ENCODE peak calls at places on chromosomes 4 and X, in ten cellular contexts. C, W, G, F, L, T, M, A, N and H are unnamed samples.

GRCh38 chrX:31499120-31499519 is 427.3 kb upstream of the FTHL17 start:
- DNase-seq in C (peak), W (peak), G (no peak), F (no peak), L (no peak), T (no peak), M (no peak), A (no peak), N (no peak), H (no peak)

GRCh38 chrX:134821370-134821769 is 163.1 kb upstream of the PLAC1 start:
- DNase-seq in C (no peak), W (peak), G (no peak), F (peak), L (no peak), T (no peak), M (no peak), A (peak), N (no peak), H (no peak)

GRCh38 chrX:77003956-77004355 is 443.2 kb upstream of the FGF16 start:
- DNase-seq in C (no peak), W (no peak), G (no peak), F (no peak), L (no peak), T (no peak), M (no peak), A (no peak), N (no peak), H (no peak)

GRCh38 chr4:127355738-127356137 is 277.0 kb upstream of the INTU start:
- DNase-seq in C (no peak), W (no peak), G (no peak), F (no peak), L (no peak), T (no peak), M (no peak), A (no peak), N (no peak), H (no peak)

GRCh38 chr4:127782025-127782274 is 172 bp upstream of the HSPA4L start:
- DNase-seq in C (peak), W (peak), G (peak), F (peak), L (no peak), T (peak), M (peak), A (no peak), N (peak), H (peak)

GRCh38 chr4:30716158-30716557 is 4.0 kb upstream of the PCDH7 start:
- DNase-seq in C (peak), W (peak), G (no peak), F (no peak), L (no peak), T (no peak), M (no peak), A (peak), N (peak), H (no peak)

GRCh38 chrX:30659421-30659820 is 6.2 kb downstream of the GK start:
- DNase-seq in C (peak), W (peak), G (peak), F (no peak), L (no peak), T (no peak), M (no peak), A (peak), N (no peak), H (no peak)

GRCh38 chr4:37555324-37555723 is 130.9 kb downstream of the RELL1 start:
- DNase-seq in C (peak), W (peak), G (no peak), F (no peak), L (no peak), T (no peak), M (no peak), A (no peak), N (no peak), H (no peak)

GRCh38 chrX:14694631-14695030 is 165.3 kb downstream of the GLRA2 start:
- DNase-seq in C (no peak), W (peak), G (no peak), F (no peak), L (no peak), T (no peak), M (no peak), A (no peak), N (no peak), H (no peak)

GRCh38 chrX:85994787-85995186 is 52.6 kb downstream of the CHM start:
- DNase-seq in C (no peak), W (no peak), G (no peak), F (no peak), L (no peak), T (no peak), M (no peak), A (no peak), N (no peak), H (no peak)

GRCh38 chr4:139969635-139970266 is 184.2 kb downstream of the MAML3 start:
- DNase-seq in C (no peak), W (no peak), G (no peak), F (no peak), L (no peak), T (no peak), M (no peak), A (no peak), N (no peak), H (peak)

GRCh38 chr4:60619531-60620305 is 580.4 kb upstream of the ADGRL3 start:
- DNase-seq in C (no peak), W (peak), G (no peak), F (no peak), L (no peak), T (no peak), M (no peak), A (no peak), N (no peak), H (no peak)

GRCh38 chr4:178395798-178396197 is 953.6 kb upstream of the AGA start:
- DNase-seq in C (no peak), W (no peak), G (no peak), F (no peak), L (no peak), T (no peak), M (no peak), A (peak), N (no peak), H (no peak)

GRCh38 chr4:41236046-41236445 is 20.7 kb upstream of the UCHL1 start:
- DNase-seq in C (no peak), W (no peak), G (no peak), F (no peak), L (no peak), T (no peak), M (no peak), A (no peak), N (no peak), H (no peak)

GRCh38 chr4:5888222-5888701 is 4.6 kb downstream of the CRMP1 start:
- DNase-seq in C (no peak), W (no peak), G (peak), F (peak), L (no peak), T (no peak), M (no peak), A (no peak), N (no peak), H (no peak)

GRCh38 chr4:77052352-77052751 is 23.4 kb downstream of the CCNI start:
- DNase-seq in C (peak), W (peak), G (peak), F (peak), L (no peak), T (no peak), M (peak), A (peak), N (peak), H (peak)

GRCh38 chrX:55135171-55135570 is 46.4 kb downstream of the PAGE2 start:
- DNase-seq in C (peak), W (peak), G (peak), F (peak), L (no peak), T (peak), M (peak), A (peak), N (peak), H (peak)

GRCh38 chr4:47705326-47705981 is 132.4 kb downstream of the CORIN start:
- DNase-seq in C (peak), W (peak), G (peak), F (no peak), L (no peak), T (no peak), M (no peak), A (peak), N (no peak), H (no peak)

GRCh38 chr4:38387348-38387747 is 276.7 kb upstream of the KLF3 start:
- DNase-seq in C (no peak), W (peak), G (no peak), F (peak), L (peak), T (peak), M (peak), A (no peak), N (no peak), H (peak)

GRCh38 chr4:185914583-185915199 is 102.7 kb upstream of the SORBS2 start:
- DNase-seq in C (no peak), W (peak), G (no peak), F (no peak), L (no peak), T (no peak), M (no peak), A (no peak), N (no peak), H (no peak)

GRCh38 chrX:44344194-44344593 is 722 bp upstream of the EFHC2 start:
- DNase-seq in C (no peak), W (no peak), G (peak), F (peak), L (no peak), T (peak), M (peak), A (peak), N (no peak), H (no peak)

GRCh38 chr4:101039367-101039766 is 308.0 kb downstream of the PPP3CA start:
- DNase-seq in C (no peak), W (no peak), G (no peak), F (no peak), L (no peak), T (no peak), M (no peak), A (no peak), N (peak), H (no peak)

GRCh38 chrX:45200741-45201234 is at the start of gene DIPK2B:
- DNase-seq in C (no peak), W (no peak), G (no peak), F (peak), L (no peak), T (no peak), M (no peak), A (no peak), N (no peak), H (no peak)

GRCh38 chrX:136954930-136955329 is 74.4 kb upstream of the RBMX start:
- DNase-seq in C (peak), W (peak), G (peak), F (no peak), L (no peak), T (no peak), M (no peak), A (peak), N (peak), H (no peak)

GRCh38 chr4:141155586-141155985 is 22.3 kb upstream of the RNF150 start:
- DNase-seq in C (no peak), W (no peak), G (no peak), F (no peak), L (no peak), T (no peak), M (no peak), A (no peak), N (no peak), H (no peak)

GRCh38 chr4:142549726-142550463 is 296.2 kb downstream of the INPP4B start:
- DNase-seq in C (peak), W (peak), G (no peak), F (no peak), L (no peak), T (no peak), M (no peak), A (no peak), N (peak), H (peak)

GRCh38 chr4:128861856-128862518 is 52.5 kb downstream of the JADE1 start:
- DNase-seq in C (no peak), W (no peak), G (no peak), F (no peak), L (no peak), T (no peak), M (no peak), A (no peak), N (no peak), H (no peak)

GRCh38 chrX:121831601-121832000 is 784.2 kb downstream of the GLUD2 start:
- DNase-seq in C (no peak), W (no peak), G (no peak), F (no peak), L (no peak), T (no peak), M (no peak), A (no peak), N (no peak), H (no peak)

GRCh38 chrX:68504237-68504636 is 5.4 kb downstream of the YIPF6 start:
- DNase-seq in C (peak), W (peak), G (no peak), F (no peak), L (no peak), T (no peak), M (no peak), A (peak), N (no peak), H (no peak)

GRCh38 chr4:149701733-149702132 is 113.9 kb downstream of the IQCM start:
- DNase-seq in C (no peak), W (no peak), G (no peak), F (no peak), L (no peak), T (no peak), M (no peak), A (no peak), N (no peak), H (no peak)

GRCh38 chr4:72767903-72768817 is 199.1 kb upstream of the ADAMTS3 start:
- DNase-seq in C (peak), W (peak), G (no peak), F (no peak), L (no peak), T (no peak), M (no peak), A (no peak), N (no peak), H (no peak)

GRCh38 chr4:151537726-151538125 is 128.8 kb downstream of the FHIP1A start:
- DNase-seq in C (no peak), W (no peak), G (no peak), F (no peak), L (no peak), T (no peak), M (no peak), A (no peak), N (no peak), H (no peak)

GRCh38 chrX:150146271-150146888 is 208.1 kb upstream of the EOLA2 start:
- DNase-seq in C (no peak), W (no peak), G (no peak), F (no peak), L (no peak), T (no peak), M (no peak), A (no peak), N (no peak), H (no peak)

GRCh38 chrX:109281478-109282275 is 200.2 kb downstream of the GUCY2F start:
- DNase-seq in C (no peak), W (no peak), G (no peak), F (peak), L (no peak), T (no peak), M (peak), A (no peak), N (no peak), H (peak)

GRCh38 chr4:158798062-158798461 is 29.2 kb downstream of the FNIP2 start:
- DNase-seq in C (no peak), W (no peak), G (no peak), F (no peak), L (no peak), T (no peak), M (no peak), A (no peak), N (no peak), H (no peak)

GRCh38 chrX:150582338-150582948 is 14.0 kb downstream of the MTM1 start:
- DNase-seq in C (no peak), W (no peak), G (no peak), F (no peak), L (no peak), T (no peak), M (no peak), A (no peak), N (no peak), H (no peak)

GRCh38 chrX:68372665-68373064 is 60.6 kb downstream of the OPHN1 start:
- DNase-seq in C (no peak), W (no peak), G (no peak), F (no peak), L (no peak), T (no peak), M (no peak), A (no peak), N (no peak), H (no peak)

GRCh38 chrX:57821703-57822375 is 88.4 kb downstream of the ZXDA start:
- DNase-seq in C (peak), W (peak), G (peak), F (peak), L (no peak), T (no peak), M (peak), A (peak), N (peak), H (peak)

DNA sequence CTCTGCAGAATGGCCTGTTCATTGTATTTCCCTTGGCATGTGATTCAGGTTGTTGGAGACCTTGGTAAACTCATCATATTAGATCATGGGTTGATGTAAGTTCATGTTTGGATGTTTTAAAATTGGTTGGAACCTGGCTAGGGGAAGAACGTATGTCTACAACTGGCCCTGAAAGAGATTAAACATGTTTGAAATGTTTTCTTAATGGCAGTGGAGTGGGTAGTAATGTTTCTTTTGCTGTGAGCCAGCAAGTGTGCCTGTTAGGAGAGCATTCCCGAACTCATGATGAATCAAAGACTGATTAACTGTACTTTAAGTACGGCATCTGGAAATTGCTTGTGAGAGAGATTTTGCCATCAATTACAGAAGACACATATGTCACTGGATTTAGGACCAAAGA is 44.5 kb upstream of the SLC4A4 start:
- DNase-seq in C (no peak), W (peak), G (no peak), F (no peak), L (no peak), T (no peak), M (no peak), A (no peak), N (no peak), H (no peak)
- TF ChIP-seq POLR2A in C (no peak), W (no peak), G (no peak), F (no peak), L (no peak), T (no peak), M (no peak), A (no peak), N (no peak), H (no peak)

DNA sequence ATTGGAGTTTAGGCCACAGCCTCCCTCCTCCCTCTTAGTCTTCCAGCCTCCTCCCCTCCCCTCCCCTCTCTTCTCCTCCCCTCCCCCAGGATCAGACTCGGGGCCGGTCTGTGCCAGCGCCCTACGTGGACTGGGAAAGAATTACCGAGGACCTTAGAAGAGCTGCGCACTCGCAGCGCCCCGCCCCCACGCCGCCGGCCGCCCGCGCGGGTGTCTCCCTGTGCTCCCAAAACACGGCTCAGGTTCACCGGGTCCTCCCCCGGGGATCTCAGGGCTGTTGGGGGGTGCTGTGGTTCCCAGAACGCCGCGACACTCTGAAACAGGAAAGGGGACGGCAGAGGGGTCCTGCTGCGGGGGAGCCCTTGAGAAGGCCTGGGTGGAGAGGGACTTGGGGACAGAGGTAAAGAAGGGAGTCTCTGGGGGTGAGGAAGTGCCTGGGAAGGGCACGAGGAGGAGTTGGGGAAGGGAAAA is 122.2 kb upstream of the TBL1X start:
- DNase-seq in C (peak), W (peak), G (peak), F (peak), L (peak), T (peak), M (peak), A (peak), N (peak), H (peak)
- H3K4me3 ChIP-seq in C (peak), W (no peak), G (peak), F (peak), L (no peak), T (peak), M (peak), A (peak), N (peak), H (no peak)

GRCh38 chr4:176333076-176333475 is 13.3 kb downstream of the SPCS3 start:
- DNase-seq in C (no peak), W (peak), G (no peak), F (no peak), L (no peak), T (no peak), M (no peak), A (no peak), N (no peak), H (no peak)
- TF ChIP-seq POLR2A in C (no peak), W (no peak), G (no peak), F (no peak), L (no peak), T (no peak), M (no peak), A (no peak), N (no peak), H (no peak)

DNA sequence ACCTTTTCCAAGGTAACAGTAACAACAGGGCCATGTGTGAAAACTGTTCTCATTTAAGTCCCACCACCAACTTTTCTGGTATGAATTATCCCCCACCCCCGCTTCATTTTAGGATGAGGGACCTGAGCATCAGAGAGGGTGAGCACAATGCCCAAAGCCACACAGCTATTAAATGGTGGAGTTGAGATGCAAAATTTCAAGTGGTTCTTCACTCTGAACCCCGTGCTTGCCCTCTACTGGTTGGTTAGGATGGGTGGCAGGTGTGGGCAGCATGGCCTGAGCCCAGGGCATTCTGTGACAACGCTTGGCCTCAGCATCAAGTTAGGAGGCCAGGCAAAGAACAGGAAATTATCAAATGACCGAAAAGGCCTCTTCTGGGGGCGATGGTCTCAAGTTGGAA is 33.5 kb downstream of the MED28 start:
- DNase-seq in C (peak), W (no peak), G (no peak), F (no peak), L (no peak), T (no peak), M (no peak), A (peak), N (no peak), H (no peak)
- H3K4me3 ChIP-seq in C (no peak), W (no peak), G (no peak), F (no peak), L (no peak), T (no peak), M (no peak), A (no peak), N (no peak), H (no peak)